ENCODE peak calls at places on chromosomes 2 and 18, in six cellular contexts. C, V, E, M, I and Y are unnamed samples. For H3K4me1, the result is how much of the 10 kb centered on the place peaks cover.

GRCh38 chr18:23683671-23684070 is 5.6 kb upstream of the LAMA3 start:
- DNase-seq in C (no peak), V (peak), E (no peak), M (no peak), I (no peak), Y (no peak)

GRCh38 chr2:48940606-48941005 is 185.1 kb upstream of the LHCGR start:
- DNase-seq in C (no peak), V (no peak), E (no peak), M (no peak), I (no peak), Y (no peak)

GRCh38 chr18:36440614-36441013 is 143.1 kb downstream of the FHOD3 start:
- DNase-seq in C (no peak), V (peak), E (no peak), M (no peak), I (no peak), Y (no peak)

GRCh38 chr18:11951390-11951851 is 29.9 kb upstream of the IMPA2 start:
- DNase-seq in C (no peak), V (no peak), E (peak), M (no peak), I (no peak), Y (no peak)

GRCh38 chr2:177242136-177242987 is 22.2 kb downstream of the NFE2L2 start:
- DNase-seq in C (peak), V (peak), E (peak), M (no peak), I (no peak), Y (no peak)

GRCh38 chr2:234091883-234092282 is 41.4 kb downstream of the SPP2 start:
- DNase-seq in C (no peak), V (peak), E (no peak), M (no peak), I (no peak), Y (no peak)

GRCh38 chr18:80147418-80148315 is 38.6 kb downstream of the ADNP2 start:
- DNase-seq in C (peak), V (peak), E (no peak), M (no peak), I (peak), Y (peak)

GRCh38 chr2:85312404-85312803 is 15.4 kb downstream of the TGOLN2 start:
- DNase-seq in C (peak), V (peak), E (no peak), M (no peak), I (no peak), Y (no peak)

GRCh38 chr2:225002039-225002655 is 40.1 kb downstream of the DOCK10 start:
- DNase-seq in C (peak), V (peak), E (peak), M (peak), I (no peak), Y (peak)

GRCh38 chr18:45167109-45167551 is 448.1 kb upstream of the SLC14A2 start:
- DNase-seq in C (peak), V (peak), E (no peak), M (no peak), I (no peak), Y (no peak)

GRCh38 chr2:241912021-241912555 is 42.6 kb downstream of the RTP5 start:
- DNase-seq in C (no peak), V (no peak), E (no peak), M (no peak), I (no peak), Y (no peak)

GRCh38 chr2:10773841-10774341 is 38.7 kb downstream of the PDIA6 start:
- DNase-seq in C (no peak), V (no peak), E (no peak), M (no peak), I (no peak), Y (no peak)

GRCh38 chr2:189298038-189298437 is 118.5 kb upstream of the COL5A2 start:
- DNase-seq in C (no peak), V (peak), E (no peak), M (no peak), I (no peak), Y (no peak)

GRCh38 chr2:236865052-236865451 is 220.6 kb upstream of the COPS8 start:
- DNase-seq in C (no peak), V (no peak), E (no peak), M (no peak), I (no peak), Y (no peak)

GRCh38 chr2:59312967-59313943 is 1072.1 kb upstream of the FANCL start:
- DNase-seq in C (no peak), V (no peak), E (no peak), M (no peak), I (no peak), Y (no peak)

GRCh38 chr18:49811151-49811938 is 2.0 kb downstream of the ACAA2 start:
- DNase-seq in C (no peak), V (peak), E (no peak), M (no peak), I (no peak), Y (no peak)

GRCh38 chr2:191618046-191618788 is 59.7 kb upstream of the NABP1 start:
- DNase-seq in C (no peak), V (no peak), E (no peak), M (no peak), I (no peak), Y (no peak)
- H3K4me3 ChIP-seq in C (no peak), V (no peak), E (no peak), M (no peak), I (no peak), Y (no peak)

DNA sequence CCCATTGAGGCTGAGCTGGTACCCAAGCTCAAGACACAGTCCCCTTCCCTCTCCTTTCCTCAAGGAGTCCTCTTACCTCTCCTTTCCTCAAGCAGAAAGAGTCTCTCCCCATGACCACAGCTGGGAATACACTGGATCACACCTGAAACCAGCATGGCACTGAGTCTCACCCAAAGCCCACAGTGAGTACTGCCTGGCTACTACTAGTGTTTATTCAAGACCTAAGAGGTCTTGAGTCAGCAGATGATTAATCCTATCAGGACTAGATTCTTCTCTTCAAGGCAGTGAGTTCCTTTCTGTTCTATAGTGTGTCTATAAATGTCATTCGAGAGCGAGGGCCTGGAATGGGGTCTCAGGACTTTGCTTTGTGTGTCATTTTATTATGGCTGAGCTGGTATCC is 111.4 kb downstream of the METTL4 start:
- DNase-seq in C (no peak), V (peak), E (no peak), M (no peak), I (no peak), Y (no peak)
- H3K4me1 ChIP-seq in C (under half), V (under half), E (under half), M (under half), I (under half), Y (under half)

DNA sequence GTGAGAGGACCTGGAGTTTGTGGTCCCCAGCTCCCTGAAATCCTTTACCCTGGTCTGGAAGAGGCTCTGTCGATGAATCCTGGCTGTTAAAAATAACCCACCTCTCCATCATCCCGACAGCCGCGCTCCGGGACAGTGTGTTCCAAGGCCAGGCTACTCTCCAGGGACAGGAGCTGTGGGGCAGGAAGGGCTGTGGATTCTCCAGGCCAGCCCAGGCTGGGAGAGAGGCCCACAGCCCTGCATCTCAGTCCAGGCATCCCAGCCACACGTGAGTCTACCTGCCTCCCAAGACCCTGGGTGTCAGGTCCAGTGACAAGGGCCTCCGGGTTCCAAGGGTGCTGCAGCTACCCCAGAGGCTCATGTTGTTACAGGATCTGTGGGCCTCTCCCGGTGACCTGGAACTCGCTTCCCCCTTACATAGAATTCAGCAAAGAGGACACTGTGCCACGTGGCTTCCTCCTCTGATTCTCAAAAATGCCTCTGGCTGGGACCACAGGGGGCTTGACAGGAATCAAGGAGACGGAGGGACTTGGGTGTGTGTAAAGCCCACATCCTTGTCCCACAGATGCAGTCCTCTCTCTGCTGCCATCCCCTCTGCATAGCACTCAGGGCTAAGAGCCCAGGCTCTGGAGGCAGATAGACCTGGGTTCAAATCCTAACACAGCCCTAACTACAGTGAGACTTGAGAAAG is 17.3 kb downstream of the ADRA2B start:
- DNase-seq in C (no peak), V (no peak), E (no peak), M (no peak), I (peak), Y (no peak)
- H3K4me3 ChIP-seq in C (no peak), V (no peak), E (no peak), M (no peak), I (no peak), Y (no peak)

DNA sequence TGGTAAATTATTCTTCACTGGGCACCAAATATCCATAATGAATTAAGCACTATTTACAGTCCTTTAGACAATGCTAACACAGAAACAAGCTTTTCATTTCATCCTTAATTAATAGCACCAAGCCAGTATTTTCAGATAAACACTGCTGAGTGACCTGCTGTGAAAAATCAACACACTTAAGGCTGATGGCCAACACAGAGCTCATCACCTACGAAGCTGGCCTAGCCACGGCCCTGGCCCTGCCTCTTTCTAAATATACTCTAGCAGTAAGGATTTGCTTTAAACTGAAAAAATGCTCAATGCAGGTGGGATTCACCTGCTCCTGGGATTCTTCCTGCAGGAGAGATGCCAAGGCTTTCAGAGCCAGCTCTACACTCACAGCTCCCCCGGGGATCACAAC is 18.4 kb downstream of the CYB5A start:
- DNase-seq in C (no peak), V (no peak), E (no peak), M (no peak), I (no peak), Y (no peak)
- H3K4me1 ChIP-seq in C (under half), V (under half), E (under half), M (under half), I (under half), Y (under half)

GRCh38 chr2:26914963-26915310 is 55.5 kb upstream of the MAPRE3 start:
- DNase-seq in C (no peak), V (no peak), E (no peak), M (no peak), I (no peak), Y (no peak)
- H3K4me3 ChIP-seq in C (no peak), V (no peak), E (no peak), M (no peak), I (no peak), Y (no peak)

DNA sequence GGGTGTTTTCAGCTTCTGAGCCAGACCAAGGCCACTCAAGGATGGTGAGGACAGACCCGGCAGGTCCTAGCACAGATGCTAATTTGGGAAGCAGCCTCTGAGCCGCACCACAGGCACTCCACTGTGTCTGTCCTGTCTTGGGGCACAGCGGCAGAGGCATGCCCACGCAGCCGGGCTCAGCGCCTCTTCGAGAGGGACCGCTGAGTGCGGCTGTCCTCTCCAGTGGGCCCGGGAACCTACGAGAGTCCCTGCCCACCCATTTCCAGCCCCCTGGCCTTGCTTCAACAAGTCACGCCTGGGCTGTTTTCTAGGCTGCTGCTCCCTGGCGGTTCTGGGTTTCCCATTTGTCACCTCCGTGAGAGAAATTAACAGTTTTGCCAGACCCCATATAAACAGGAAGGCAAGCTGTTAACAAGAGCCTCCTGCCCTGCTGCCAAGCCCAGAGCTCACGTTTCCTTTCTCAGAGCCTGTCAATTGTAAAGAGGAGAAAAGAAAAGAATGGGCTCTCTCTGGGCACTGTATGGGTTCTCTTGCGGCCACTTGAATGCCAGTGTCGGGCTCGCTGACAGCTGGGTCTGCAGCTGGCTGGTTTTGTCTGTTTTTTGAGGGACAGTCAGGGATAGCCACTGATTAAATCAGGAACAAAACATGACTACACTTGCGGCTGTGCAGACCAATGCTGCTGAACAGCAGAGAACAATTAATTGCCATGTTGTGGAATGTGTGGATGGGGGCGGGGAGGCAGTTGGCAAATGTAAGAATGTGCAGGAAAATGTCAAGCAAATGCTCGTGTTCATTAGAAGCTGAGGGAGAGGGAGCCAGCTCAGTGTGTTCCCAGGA is 30.6 kb downstream of the TMEM17 start:
- DNase-seq in C (peak), V (peak), E (no peak), M (no peak), I (no peak), Y (no peak)
- H3K4me1 ChIP-seq in C (under half), V (under half), E (under half), M (under half), I (under half), Y (under half)

GRCh38 chr2:71815701-71816100 is 332.0 kb downstream of the CYP26B1 start:
- DNase-seq in C (no peak), V (no peak), E (no peak), M (no peak), I (no peak), Y (no peak)
- H3K4me3 ChIP-seq in C (no peak), V (no peak), E (no peak), M (no peak), I (no peak), Y (no peak)

DNA sequence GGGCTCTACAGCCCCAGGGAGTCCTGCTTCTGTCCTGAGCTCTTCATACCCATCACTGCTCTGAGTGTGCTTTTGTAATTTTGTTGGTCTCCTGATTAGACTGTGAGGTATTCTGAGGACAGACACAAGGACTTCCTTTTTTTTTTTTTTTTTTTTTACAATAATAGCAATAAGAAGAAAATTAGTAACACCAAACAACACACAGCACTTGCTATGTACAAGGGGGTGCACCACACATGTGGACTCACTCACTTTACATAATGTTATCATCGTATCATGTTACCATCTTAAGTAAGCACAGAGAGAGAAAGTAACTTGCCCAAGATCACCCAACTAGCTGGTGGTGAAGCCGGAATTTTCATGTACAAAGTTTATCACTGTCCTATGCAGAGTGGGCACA is 34.5 kb downstream of the MBP start:
- DNase-seq in C (no peak), V (peak), E (no peak), M (no peak), I (no peak), Y (no peak)
- H3K4me1 ChIP-seq in C (under half), V (under half), E (under half), M (under half), I (under half), Y (half or more)

DNA sequence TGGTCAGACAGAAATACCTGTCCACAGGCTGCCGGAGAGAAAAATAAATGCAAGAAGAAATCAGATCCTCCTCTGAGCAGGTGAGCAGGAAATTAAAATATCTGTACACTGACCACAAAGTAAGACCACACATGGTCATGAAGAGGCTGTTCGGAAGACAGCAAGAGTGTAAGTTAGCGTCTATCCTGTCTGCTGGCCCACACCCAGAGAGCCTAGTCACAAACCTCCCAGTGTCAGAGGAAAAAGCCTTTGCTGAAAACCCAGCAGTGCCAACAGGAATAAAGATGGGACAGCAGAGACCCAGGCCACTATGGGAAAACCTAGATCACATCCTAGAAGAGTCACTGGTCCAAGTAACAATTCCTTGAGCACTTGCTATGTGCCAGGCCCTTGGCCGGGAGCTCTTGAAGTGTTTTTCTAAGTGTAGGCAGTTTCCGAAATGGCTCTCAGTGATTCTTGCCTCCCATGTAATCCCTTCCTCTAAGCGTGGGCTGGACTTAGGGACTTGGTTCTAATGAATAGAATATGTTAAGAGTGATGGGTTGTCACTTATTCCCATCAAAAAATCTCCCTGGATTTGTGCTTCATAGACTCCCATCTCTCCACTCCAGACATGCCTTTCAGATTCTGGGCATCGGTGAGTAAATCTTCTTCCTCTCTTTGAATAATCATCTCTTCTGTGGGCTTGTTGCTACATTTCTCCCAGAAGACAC is 110.9 kb upstream of the PKDCC start:
- DNase-seq in C (no peak), V (no peak), E (no peak), M (no peak), I (no peak), Y (no peak)
- H3K4me3 ChIP-seq in C (no peak), V (no peak), E (no peak), M (no peak), I (no peak), Y (no peak)

DNA sequence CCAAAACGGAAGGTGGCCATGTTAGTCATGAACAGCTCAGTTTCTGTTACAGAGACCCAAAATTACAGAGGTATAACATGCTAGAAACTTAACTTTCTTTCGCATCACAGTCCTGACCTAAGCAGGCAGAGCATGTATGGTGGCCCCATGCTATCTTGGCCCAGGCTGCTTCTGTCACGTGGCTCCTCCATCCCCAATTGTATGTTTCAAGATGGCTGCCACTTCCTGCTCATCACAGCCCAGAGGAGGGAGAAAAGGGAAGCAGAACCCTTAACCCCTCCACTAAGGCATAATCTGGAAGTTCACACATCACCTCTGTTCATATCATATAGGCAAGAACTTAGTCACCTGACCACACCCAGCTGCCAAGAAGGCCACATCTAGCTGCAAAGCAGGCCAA is 28.7 kb downstream of the CDK15 start:
- DNase-seq in C (no peak), V (no peak), E (no peak), M (no peak), I (no peak), Y (no peak)
- H3K4me1 ChIP-seq in C (under half), V (under half), E (under half), M (under half), I (under half), Y (under half)